ENCODE peak calls at places on chromosomes 5 and 9, in seven cellular contexts. R is adrenal gland, L is psoas muscle, K is coronary artery, E is A549, M is PC-3, Y is lower leg skin. I is an unnamed sample.
A peak's percentile ranks its signal among the peaks of the same experiment; 100 is the strongest.

GRCh38 chr9:113621309-113621791 is 157.8 kb downstream of the RGS3 start:
- DNase-seq in E (no peak), R (peak; percentile 61), Y (peak; percentile 94), L (peak; percentile 88), M (no peak), K (peak; percentile 93), I (peak; percentile 22)

GRCh38 chr5:172973127-172973916 is 10.2 kb upstream of the ATP6V0E1 start:
- DNase-seq in Y (no peak), L (no peak), M (no peak), K (no peak), R (no peak), E (no peak), I (no peak)

GRCh38 chr5:146052780-146053179 is 52.6 kb downstream of the PLAC8L1 start:
- DNase-seq in M (peak; percentile 48), R (no peak), E (no peak), Y (no peak), K (no peak), L (no peak), I (no peak)

GRCh38 chr5:170755679-170756456 is 27.7 kb upstream of the GABRP start:
- DNase-seq in Y (no peak), E (no peak), L (no peak), R (no peak), K (no peak), M (peak; percentile 23), I (no peak)

GRCh38 chr9:25205285-25205684 is 473.0 kb downstream of the TUSC1 start:
- DNase-seq in R (no peak), K (no peak), E (no peak), L (no peak), Y (no peak), M (no peak), I (no peak)

GRCh38 chr5:84036842-84037241 is 316.2 kb upstream of the HAPLN1 start:
- DNase-seq in Y (no peak), M (no peak), R (no peak), K (no peak), L (no peak), E (no peak), I (no peak)

GRCh38 chr5:152987156-152987555 is 503.3 kb upstream of the GRIA1 start:
- DNase-seq in M (no peak), E (no peak), L (no peak), K (no peak), Y (no peak), R (no peak), I (no peak)

GRCh38 chr9:16421534-16421933 is 448.9 kb downstream of the BNC2 start:
- DNase-seq in E (no peak), L (no peak), K (no peak), M (no peak), Y (no peak), R (no peak), I (no peak)

GRCh38 chr5:45385321-45386058 is 310.7 kb downstream of the HCN1 start:
- DNase-seq in M (peak; percentile 64), K (no peak), Y (no peak), R (no peak), L (no peak), E (no peak), I (no peak)

GRCh38 chr5:347712-348284 is 26.3 kb downstream of the AHRR start:
- DNase-seq in E (no peak), Y (no peak), R (no peak), L (no peak), K (no peak), M (no peak), I (no peak)

GRCh38 chr5:178463321-178464155 is 126.7 kb downstream of the COL23A1 start:
- DNase-seq in Y (peak; percentile 76), L (no peak), K (no peak), E (no peak), M (no peak), R (no peak), I (no peak)

GRCh38 chr5:106020889-106021288 is 1649.8 kb downstream of the EFNA5 start:
- DNase-seq in Y (no peak), L (no peak), E (no peak), R (no peak), K (no peak), M (peak; percentile 9), I (no peak)

GRCh38 chr5:112141582-112141981 is 277.5 kb downstream of the EPB41L4A start:
- DNase-seq in R (no peak), E (no peak), K (no peak), L (no peak), M (no peak), Y (no peak), I (no peak)

GRCh38 chr5:62084391-62084790 is 221.6 kb upstream of the KIF2A start:
- DNase-seq in R (no peak), E (no peak), M (no peak), K (no peak), Y (no peak), L (no peak), I (no peak)

GRCh38 chr5:132485641-132486317 is 4.8 kb downstream of the IRF1 start:
- DNase-seq in E (no peak), Y (peak; percentile 74), K (peak; percentile 70), R (peak; percentile 12), M (no peak), L (no peak), I (peak; percentile 10)

GRCh38 chr9:114776683-114777399 is 29.0 kb downstream of the TNFSF15 start:
- DNase-seq in K (no peak), M (no peak), L (no peak), E (no peak), Y (no peak), R (no peak), I (no peak)

GRCh38 chr5:73232266-73233041 is 59.5 kb downstream of the TMEM174 start:
- DNase-seq in Y (no peak), R (no peak), E (no peak), M (no peak), K (no peak), L (no peak), I (no peak)

GRCh38 chr9:121700831-121701419 is 49.5 kb downstream of the DAB2IP start:
- DNase-seq in M (no peak), K (no peak), E (no peak), L (peak; percentile 38), Y (no peak), R (no peak), I (no peak)

GRCh38 chr5:150570333-150570732 is 62.4 kb downstream of the NDST1 start:
- DNase-seq in K (no peak), R (no peak), L (no peak), M (no peak), Y (no peak), E (no peak), I (no peak)

GRCh38 chr5:7851617-7852289 is 820 bp upstream of the CFAP90 start:
- DNase-seq in Y (no peak), L (no peak), K (no peak), M (no peak), E (no peak), R (no peak), I (no peak)

GRCh38 chr5:7850241-7850532 is 746 bp downstream of the CFAP90 start:
- DNase-seq in R (no peak), M (no peak), Y (no peak), L (no peak), K (no peak), E (no peak), I (no peak)

GRCh38 chr5:7849531-7850240 is 1.2 kb downstream of the CFAP90 start:
- DNase-seq in K (no peak), L (no peak), E (peak; percentile 16), M (no peak), R (no peak), Y (peak; percentile 91), I (peak; percentile 24)

GRCh38 chr5:7851240-7851592 is 283 bp upstream of the CFAP90 start:
- DNase-seq in M (no peak), K (no peak), Y (no peak), R (no peak), E (no peak), L (no peak), I (no peak)

GRCh38 chr5:7850533-7851239 is at the start of gene CFAP90:
- DNase-seq in K (no peak), L (peak; percentile 39), M (peak; percentile 46), R (peak; percentile 30), Y (no peak), E (peak; percentile 43), I (peak; percentile 47)
- TF ChIP-seq CTCF in K (no peak), L (peak; percentile 18), M (peak; percentile 34), R (peak; percentile 28), Y (no peak), E (no peak), I (peak; percentile 37)

DNA sequence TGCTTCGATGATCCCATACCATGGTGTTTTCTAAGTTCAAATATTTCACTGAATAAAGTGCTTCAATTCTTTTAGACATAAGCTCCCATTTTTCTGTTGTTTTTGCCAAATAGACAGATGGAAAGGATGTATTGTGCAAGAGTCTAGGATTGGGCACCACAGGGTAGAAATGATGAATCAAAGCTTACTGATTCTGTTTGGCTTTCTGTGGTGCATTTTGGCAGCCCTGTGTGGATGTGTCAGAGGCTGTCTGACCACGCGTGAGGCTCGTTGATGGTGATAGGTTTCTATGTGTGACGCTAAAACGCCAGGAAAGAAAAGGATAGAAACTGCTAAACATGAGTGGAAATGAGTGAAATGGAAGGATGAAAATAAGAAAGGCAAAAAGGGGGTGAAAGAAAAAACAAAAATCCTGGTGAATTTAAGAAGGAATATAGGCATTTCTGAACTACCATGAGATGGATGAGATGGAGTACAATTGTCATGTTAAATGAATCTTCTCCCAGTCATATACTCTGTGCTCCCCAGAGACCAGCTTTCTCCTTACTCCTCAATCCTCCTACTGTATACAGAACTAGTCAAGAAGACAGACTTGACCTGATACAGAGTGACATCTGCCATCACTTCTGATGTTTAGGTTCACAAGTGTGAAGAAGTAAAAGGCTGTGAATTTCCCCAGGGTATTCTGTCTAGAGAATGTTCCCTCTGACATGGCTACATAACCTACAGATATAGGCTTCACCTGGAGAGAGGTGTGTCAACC is 54.4 kb downstream of the ANKH start:
- DNase-seq in M (peak; percentile 81), K (no peak), Y (peak; percentile 88), L (peak; percentile 54), R (no peak), E (no peak), I (no peak)
- H3K4me3 ChIP-seq in M (no peak overlapping the region), K (no peak overlapping the region), Y (no peak overlapping the region), L (no peak overlapping the region), R (no peak overlapping the region), E (no peak overlapping the region), I (no peak overlapping the region)

GRCh38 chr5:9166202-9167147 is 379.4 kb downstream of the SEMA5A start:
- DNase-seq in R (no peak), L (no peak), K (no peak), M (no peak), E (no peak), Y (no peak), I (no peak)
- TF ChIP-seq CTCF in R (no peak), L (no peak), K (no peak), M (no peak), E (no peak), Y (no peak), I (no peak)

DNA sequence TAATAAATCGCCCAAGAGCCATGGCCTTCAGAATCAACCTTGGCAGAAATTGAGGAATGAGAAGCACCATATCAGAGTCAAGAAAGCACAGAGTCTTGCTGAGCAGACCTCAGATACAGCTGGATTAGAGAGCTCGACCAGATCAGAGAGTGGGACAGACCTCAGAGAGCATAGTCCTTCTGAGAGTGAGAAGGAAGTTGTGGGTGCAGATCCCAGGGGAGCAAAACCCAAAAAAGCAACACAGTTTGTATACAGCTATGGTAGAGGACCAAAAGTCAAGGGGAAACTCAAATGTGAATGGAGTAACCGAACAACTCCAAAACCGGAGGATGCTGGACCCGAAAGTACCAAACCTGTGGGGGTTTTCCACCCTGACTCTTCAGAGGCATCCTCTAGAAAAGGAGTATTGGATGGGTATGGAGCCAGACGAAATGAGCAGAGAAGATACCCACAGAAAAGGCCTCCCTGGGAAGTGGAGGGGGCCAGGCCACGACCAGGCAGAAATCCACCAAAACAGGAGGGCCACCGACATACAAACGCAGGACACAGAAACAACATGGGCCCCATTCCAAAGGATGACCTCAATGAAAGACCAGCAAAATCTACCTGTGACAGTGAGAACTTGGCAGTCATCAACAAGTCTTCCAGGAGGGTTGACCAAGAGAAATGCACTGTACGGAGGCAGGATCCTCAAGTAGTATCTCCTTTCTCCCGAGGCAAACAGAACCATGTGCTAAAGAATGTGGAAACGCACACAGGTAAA is 4.5 kb downstream of the NFX1 start:
- DNase-seq in E (no peak), L (no peak), M (no peak), R (no peak), Y (no peak), K (no peak), I (no peak)
- H3K4me3 ChIP-seq in E (no peak overlapping the region), L (peak overlapping the region; percentile 2), M (no peak overlapping the region), R (no peak overlapping the region), Y (no peak overlapping the region), K (no peak overlapping the region), I (no peak overlapping the region)

I was measured in dorsolateral prefrontal cortex.